ENCODE peak calls at places on chromosome 7, in nine cellular contexts. Y is esophagus muscularis mucosa, H is transverse colon, J is suprapubic skin, I is upper lobe of left lung, U is SK-N-SH, W is HCT116, Z is stomach, G is sigmoid colon. E is an unnamed sample.

GRCh38 chr7:16688249-16688648 is 42.3 kb downstream of the BZW2 start:
- DNase-seq in Y (no peak), W (peak; percentile 33), G (no peak), U (no peak), J (no peak), Z (no peak), I (no peak), H (no peak), E (peak; percentile 4)

GRCh38 chr7:106039486-106040060 is 72.5 kb downstream of the SYPL1 start:
- DNase-seq in H (peak; percentile 26), Y (no peak), G (peak; percentile 88), U (no peak), J (no peak), W (no peak), I (no peak), Z (no peak), E (peak; percentile 74)

GRCh38 chr7:18976715-18977466 is 140.5 kb downstream of the TWIST1 start:
- DNase-seq in U (no peak), Y (no peak), Z (no peak), I (no peak), H (no peak), J (no peak), W (no peak), G (no peak), E (no peak)

GRCh38 chr7:151759591-151760042 is 117.3 kb downstream of the PRKAG2 start:
- DNase-seq in U (peak; percentile 92), Y (no peak), I (peak; percentile 67), J (no peak), H (peak; percentile 53), W (peak; percentile 57), G (peak; percentile 83), Z (peak; percentile 65), E (peak; percentile 93)

GRCh38 chr7:112022128-112022527 is 184.1 kb downstream of the DOCK4 start:
- DNase-seq in I (no peak), U (no peak), H (peak; percentile 27), J (no peak), Z (no peak), W (no peak), Y (no peak), G (no peak), E (no peak)

GRCh38 chr7:79489371-79489770 is 35.9 kb upstream of the MAGI2 start:
- DNase-seq in Z (no peak), Y (no peak), I (no peak), J (no peak), W (no peak), U (no peak), H (no peak), G (no peak), E (no peak)

GRCh38 chr7:80014507-80014906 is 120.1 kb upstream of the GNAI1 start:
- DNase-seq in J (no peak), G (no peak), H (no peak), U (no peak), W (no peak), Z (no peak), Y (no peak), I (no peak), E (peak; percentile 63)

GRCh38 chr7:45680776-45681175 is 106.6 kb downstream of the ADCY1 start:
- DNase-seq in Y (peak; percentile 77), H (no peak), J (no peak), G (no peak), I (peak; percentile 10), Z (peak; percentile 2), U (no peak), W (no peak), E (no peak)

GRCh38 chr7:36021367-36021766 is 131.7 kb upstream of the EEPD1 start:
- DNase-seq in H (no peak), Z (no peak), Y (no peak), G (no peak), I (no peak), W (peak; percentile 10), U (no peak), J (no peak), E (peak; percentile 82)

GRCh38 chr7:155219947-155220769 is 77.5 kb upstream of the INSIG1 start:
- DNase-seq in U (peak; percentile 68), I (no peak), G (peak; percentile 52), Y (no peak), H (no peak), W (no peak), Z (no peak), J (no peak), E (no peak)

GRCh38 chr7:30717181-30717580 is 34.8 kb upstream of the INMT start:
- DNase-seq in W (peak; percentile 37), J (peak; percentile 51), Y (no peak), U (no peak), I (no peak), H (no peak), Z (no peak), G (no peak), E (peak; percentile 69)

GRCh38 chr7:22944506-22944905 is 69.4 kb downstream of the HYCC1 start:
- DNase-seq in H (no peak), Z (no peak), U (no peak), J (no peak), W (no peak), G (no peak), I (no peak), Y (no peak), E (no peak)

GRCh38 chr7:127600885-127601284 is 7.3 kb downstream of the FSCN3 start:
- DNase-seq in H (no peak), Y (no peak), U (no peak), W (no peak), I (no peak), Z (no peak), G (no peak), J (no peak), E (peak; percentile 6)

GRCh38 chr7:136039577-136040345 is 62.6 kb upstream of the MTPN start:
- DNase-seq in Z (no peak), J (no peak), U (no peak), H (no peak), G (no peak), I (no peak), Y (no peak), W (no peak), E (no peak)

GRCh38 chr7:94360926-94361325 is 33.8 kb upstream of the COL1A2 start:
- DNase-seq in J (no peak), H (no peak), I (no peak), W (no peak), Y (no peak), G (no peak), Z (no peak), U (no peak), E (no peak)

DNA sequence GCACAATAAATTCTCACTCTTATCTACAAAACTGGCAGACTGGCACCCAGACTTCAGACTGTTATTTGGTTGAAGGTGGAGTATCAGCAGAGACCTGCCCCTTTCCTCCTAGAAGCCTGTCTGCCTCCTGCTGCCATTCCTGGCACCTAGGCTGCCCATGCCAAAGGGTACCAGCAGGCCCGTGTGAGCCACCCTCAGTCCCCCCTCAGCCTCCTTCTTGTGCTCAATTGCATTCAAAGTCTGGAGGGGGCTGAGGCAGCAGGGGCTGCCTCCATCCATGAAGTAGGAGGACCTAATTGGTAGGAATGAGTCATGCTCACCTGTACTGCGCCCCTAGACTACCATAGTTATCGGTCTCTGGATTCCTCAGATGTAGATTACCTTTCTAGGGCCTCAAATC is 440.9 kb upstream of the GRM3 start:
- DNase-seq in W (no peak), Y (no peak), G (no peak), H (no peak), U (no peak), I (no peak), J (no peak), Z (no peak), E (no peak)
- TF ChIP-seq POLR2AphosphoS5 in W (no peak), Y (no peak), G (no peak), H (no peak), U (no peak), I (no peak), J (no peak), Z (no peak), E (no peak)

DNA sequence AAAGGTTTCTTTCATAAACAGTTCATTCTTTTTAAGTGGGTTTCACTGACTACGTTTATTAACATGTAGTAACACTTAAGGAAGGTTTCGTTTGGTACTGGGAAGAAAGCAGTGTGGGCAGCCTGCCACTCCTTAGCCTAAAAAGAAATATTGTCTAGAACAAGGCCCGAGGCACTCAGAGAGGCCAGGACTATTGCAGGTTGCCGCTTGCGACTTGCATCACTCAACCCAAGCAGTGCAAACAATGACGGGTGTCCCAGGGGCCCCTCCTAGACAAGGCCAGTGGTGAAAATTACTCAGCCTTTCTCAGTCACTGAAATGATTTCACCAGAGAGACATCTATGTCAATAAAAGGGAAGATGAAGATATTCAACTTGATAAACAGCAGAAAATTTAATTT is 243.9 kb downstream of the SNX13 start:
- DNase-seq in G (peak; percentile 81), I (peak; percentile 51), Y (no peak), H (peak; percentile 16), W (no peak), Z (no peak), U (no peak), J (peak; percentile 74), E (no peak)
- TF ChIP-seq POLR2AphosphoS5 in G (no peak), I (no peak), Y (peak; percentile 43), H (no peak), W (no peak), Z (peak; percentile 19), U (no peak), J (peak; percentile 66), E (no peak)

DNA sequence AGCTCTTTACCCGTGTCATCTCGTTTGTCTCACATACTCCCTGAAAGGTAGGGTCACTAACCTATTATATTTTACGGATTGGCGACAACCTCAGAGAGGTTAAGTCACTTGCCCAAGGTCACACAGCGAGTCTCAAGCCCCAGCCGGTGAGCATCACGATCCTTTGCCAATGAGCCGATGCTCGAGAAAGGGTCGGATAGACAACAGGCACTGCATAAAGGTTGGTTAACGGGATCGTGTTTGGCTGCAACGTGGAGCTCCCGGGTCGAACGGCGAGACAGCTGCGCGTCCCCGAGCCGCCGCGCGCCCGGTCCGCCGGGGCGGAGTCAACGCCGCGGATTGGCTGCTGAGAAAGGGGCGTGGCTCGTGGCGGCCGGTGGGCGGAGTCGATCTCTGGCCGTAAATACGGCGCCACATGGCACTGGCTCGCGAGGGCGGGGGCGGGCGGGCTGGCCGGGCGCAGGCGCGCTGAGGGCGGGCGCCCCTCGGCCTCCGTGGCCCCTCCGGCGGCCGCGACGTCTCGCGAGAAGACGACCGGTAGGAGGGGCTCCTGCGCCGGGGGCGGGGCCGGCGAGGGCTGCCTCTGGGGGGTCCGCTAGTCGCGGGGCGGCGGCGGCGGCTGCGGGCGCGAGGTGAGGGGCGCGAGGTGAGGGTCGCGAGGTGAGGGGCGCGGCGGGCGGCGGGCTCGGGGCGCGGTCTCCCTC is at the start of gene CHST12:
- DNase-seq in W (peak; percentile 74), G (peak; percentile 97), Y (peak; percentile 98), Z (peak; percentile 97), J (peak; percentile 95), U (peak; percentile 100), H (peak; percentile 96), I (peak; percentile 95), E (peak; percentile 95)
- TF ChIP-seq POLR2AphosphoS5 in W (peak; percentile 74), G (peak; percentile 31), Y (peak; percentile 58), Z (peak; percentile 67), J (peak; percentile 60), U (peak; percentile 86), H (peak; percentile 34), I (no peak), E (peak; percentile 72)

GRCh38 chr7:26307226-26307625 is 15.6 kb downstream of the SNX10 start:
- DNase-seq in H (peak; percentile 23), W (no peak), G (no peak), Z (no peak), J (no peak), Y (no peak), U (no peak), I (peak; percentile 73), E (no peak)
- TF ChIP-seq POLR2AphosphoS5 in H (no peak), W (no peak), G (no peak), Z (peak; percentile 28), J (no peak), Y (no peak), U (no peak), I (peak; percentile 47), E (no peak)

E was measured in GM23338.